ENCODE peak calls at places on chromosomes 5 and 9, in five cellular contexts. U, Z, C, O and E are unnamed samples.

GRCh38 chr5:123720339-123720738 is 208.4 kb downstream of the CSNK1G3 start:
- DNase-seq in U (no peak), Z (no peak), C (no peak), O (no peak), E (no peak)

GRCh38 chr5:168941901-168942300 is 359.0 kb downstream of the SLIT3 start:
- DNase-seq in U (peak), Z (no peak), C (no peak), O (no peak), E (no peak)

GRCh38 chr5:157143127-157143959 is 678 bp upstream of the MED7 start:
- DNase-seq in U (peak), Z (peak), C (peak), O (peak), E (peak)

GRCh38 chr5:177220576-177220975 is 82.9 kb downstream of the RAB24 start:
- DNase-seq in U (no peak), Z (no peak), C (no peak), O (no peak), E (no peak)

GRCh38 chr9:111759762-111760639 is 34.7 kb downstream of the SHOC1 start:
- DNase-seq in U (peak), Z (peak), C (no peak), O (peak), E (peak)

GRCh38 chr9:546797-547223 is 294.7 kb upstream of the DMRT1 start:
- DNase-seq in U (peak), Z (no peak), C (no peak), O (no peak), E (no peak)

GRCh38 chr5:115850771-115851416 is 9.2 kb downstream of the AP3S1 start:
- DNase-seq in U (no peak), Z (no peak), C (no peak), O (no peak), E (no peak)

GRCh38 chr9:86664603-86665002 is 282.7 kb downstream of the GAS1 start:
- DNase-seq in U (no peak), Z (no peak), C (no peak), O (no peak), E (no peak)

GRCh38 chr9:78213696-78214095 is 22.2 kb upstream of the CEP78 start:
- DNase-seq in U (no peak), Z (no peak), C (no peak), O (no peak), E (no peak)

GRCh38 chr9:5389109-5389732 is 48.5 kb downstream of the PLGRKT start:
- DNase-seq in U (no peak), Z (no peak), C (no peak), O (no peak), E (no peak)

GRCh38 chr9:78786794-78787193 is 489.9 kb downstream of the PSAT1 start:
- DNase-seq in U (no peak), Z (no peak), C (no peak), O (no peak), E (no peak)

GRCh38 chr5:9557696-9558095 is 11.8 kb upstream of the SEMA5A start:
- DNase-seq in U (no peak), Z (no peak), C (no peak), O (no peak), E (no peak)

GRCh38 chr5:141703133-141703561 is 21.1 kb upstream of the ARAP3 start:
- DNase-seq in U (no peak), Z (no peak), C (no peak), O (no peak), E (no peak)

GRCh38 chr9:137694962-137695875 is 76.4 kb downstream of the EHMT1 start:
- DNase-seq in U (peak), Z (peak), C (peak), O (no peak), E (peak)